ENCODE peak calls at places on chromosomes 1 and 21, in six cellular contexts. One of them, this sample, is unnamed.

GRCh38 chr1:3858231-3858981 is 1.1 kb downstream of the DFFB start:
- DNase-seq in AG08396: peak; percentile 32
- DNase-seq in GF-D8: peak; percentile 36
- DNase-seq in HuH-7: peak; percentile 32
- DNase-seq in M059J: peak; percentile 5
- DNase-seq in activated naive CD8-positive, alpha-beta T cell treated with anti-CD3 and anti-CD28 coated beads, Interleukin-2, amount 10 ng/mL, durations not matched to agents 7 days and 5 days: no peak
- DNase-seq in this sample: no peak

GRCh38 chr1:231153726-231154125 is 8.1 kb upstream of the TRIM67 start:
- DNase-seq in AG08396: no peak
- DNase-seq in GF-D8: no peak
- DNase-seq in HuH-7: no peak
- DNase-seq in M059J: no peak
- DNase-seq in activated naive CD8-positive, alpha-beta T cell treated with anti-CD3 and anti-CD28 coated beads, Interleukin-2, amount 10 ng/mL, durations not matched to agents 7 days and 5 days: no peak
- DNase-seq in this sample: no peak

GRCh38 chr1:19113362-19114092 is 96.5 kb downstream of the UBR4 start:
- DNase-seq in AG08396: peak; percentile 29
- DNase-seq in GF-D8: no peak
- DNase-seq in HuH-7: peak; percentile 62
- DNase-seq in M059J: peak; percentile 51
- DNase-seq in activated naive CD8-positive, alpha-beta T cell treated with anti-CD3 and anti-CD28 coated beads, Interleukin-2, amount 10 ng/mL, durations not matched to agents 7 days and 5 days: peak; percentile 41
- DNase-seq in this sample: no peak

GRCh38 chr1:233112184-233113008 is 162.0 kb downstream of the NTPCR start:
- DNase-seq in AG08396: no peak
- DNase-seq in GF-D8: no peak
- DNase-seq in HuH-7: no peak
- DNase-seq in M059J: peak; percentile 52
- DNase-seq in activated naive CD8-positive, alpha-beta T cell treated with anti-CD3 and anti-CD28 coated beads, Interleukin-2, amount 10 ng/mL, durations not matched to agents 7 days and 5 days: no peak
- DNase-seq in this sample: no peak

GRCh38 chr21:44462090-44462833 is 7.0 kb downstream of the LRRC3 start:
- DNase-seq in AG08396: no peak
- DNase-seq in GF-D8: no peak
- DNase-seq in HuH-7: no peak
- DNase-seq in M059J: no peak
- DNase-seq in activated naive CD8-positive, alpha-beta T cell treated with anti-CD3 and anti-CD28 coated beads, Interleukin-2, amount 10 ng/mL, durations not matched to agents 7 days and 5 days: no peak
- DNase-seq in this sample: no peak

GRCh38 chr1:43430831-43431230 is 22.9 kb downstream of the HYI start:
- DNase-seq in AG08396: no peak
- DNase-seq in GF-D8: no peak
- DNase-seq in HuH-7: no peak
- DNase-seq in M059J: no peak
- DNase-seq in activated naive CD8-positive, alpha-beta T cell treated with anti-CD3 and anti-CD28 coated beads, Interleukin-2, amount 10 ng/mL, durations not matched to agents 7 days and 5 days: no peak
- DNase-seq in this sample: no peak

GRCh38 chr1:4380564-4381168 is 273.7 kb upstream of the AJAP1 start:
- DNase-seq in AG08396: no peak
- DNase-seq in GF-D8: no peak
- DNase-seq in HuH-7: no peak
- DNase-seq in M059J: peak; percentile 67
- DNase-seq in activated naive CD8-positive, alpha-beta T cell treated with anti-CD3 and anti-CD28 coated beads, Interleukin-2, amount 10 ng/mL, durations not matched to agents 7 days and 5 days: no peak
- DNase-seq in this sample: no peak

GRCh38 chr1:170765712-170766330 is 101.9 kb downstream of the PRRX1 start:
- DNase-seq in AG08396: peak; percentile 38
- DNase-seq in GF-D8: no peak
- DNase-seq in HuH-7: no peak
- DNase-seq in M059J: peak; percentile 30
- DNase-seq in activated naive CD8-positive, alpha-beta T cell treated with anti-CD3 and anti-CD28 coated beads, Interleukin-2, amount 10 ng/mL, durations not matched to agents 7 days and 5 days: no peak
- DNase-seq in this sample: no peak

GRCh38 chr1:164836614-164837018 is 277.6 kb downstream of the PBX1 start:
- DNase-seq in AG08396: no peak
- DNase-seq in GF-D8: no peak
- DNase-seq in HuH-7: no peak
- DNase-seq in M059J: no peak
- DNase-seq in activated naive CD8-positive, alpha-beta T cell treated with anti-CD3 and anti-CD28 coated beads, Interleukin-2, amount 10 ng/mL, durations not matched to agents 7 days and 5 days: no peak
- DNase-seq in this sample: peak; percentile 19

GRCh38 chr1:54363925-54364324 is 42.3 kb downstream of the SSBP3 start:
- DNase-seq in AG08396: no peak
- DNase-seq in GF-D8: no peak
- DNase-seq in HuH-7: no peak
- DNase-seq in M059J: no peak
- DNase-seq in activated naive CD8-positive, alpha-beta T cell treated with anti-CD3 and anti-CD28 coated beads, Interleukin-2, amount 10 ng/mL, durations not matched to agents 7 days and 5 days: no peak
- DNase-seq in this sample: no peak

GRCh38 chr21:38733973-38734546 is 71.7 kb upstream of the ETS2 start:
- DNase-seq in AG08396: peak; percentile 79
- DNase-seq in GF-D8: peak; percentile 33
- DNase-seq in HuH-7: peak; percentile 74
- DNase-seq in M059J: peak; percentile 88
- DNase-seq in activated naive CD8-positive, alpha-beta T cell treated with anti-CD3 and anti-CD28 coated beads, Interleukin-2, amount 10 ng/mL, durations not matched to agents 7 days and 5 days: peak; percentile 80
- DNase-seq in this sample: peak; percentile 93

GRCh38 chr21:10521091-10521598 is at the start of gene TPTE:
- DNase-seq in AG08396: no peak
- DNase-seq in GF-D8: no peak
- DNase-seq in HuH-7: no peak
- DNase-seq in M059J: no peak
- DNase-seq in activated naive CD8-positive, alpha-beta T cell treated with anti-CD3 and anti-CD28 coated beads, Interleukin-2, amount 10 ng/mL, durations not matched to agents 7 days and 5 days: no peak
- DNase-seq in this sample: no peak

GRCh38 chr1:166383137-166383536 is 216.3 kb upstream of the FAM78B start:
- DNase-seq in AG08396: no peak
- DNase-seq in GF-D8: no peak
- DNase-seq in HuH-7: no peak
- DNase-seq in M059J: no peak
- DNase-seq in activated naive CD8-positive, alpha-beta T cell treated with anti-CD3 and anti-CD28 coated beads, Interleukin-2, amount 10 ng/mL, durations not matched to agents 7 days and 5 days: no peak
- DNase-seq in this sample: no peak

GRCh38 chr1:223460566-223461189 is 67.5 kb downstream of the CCDC185 start:
- DNase-seq in AG08396: no peak
- DNase-seq in GF-D8: no peak
- DNase-seq in HuH-7: no peak
- DNase-seq in M059J: no peak
- DNase-seq in activated naive CD8-positive, alpha-beta T cell treated with anti-CD3 and anti-CD28 coated beads, Interleukin-2, amount 10 ng/mL, durations not matched to agents 7 days and 5 days: no peak
- DNase-seq in this sample: no peak

GRCh38 chr1:69744381-69744780 is 176.7 kb downstream of the LRRC7 start:
- DNase-seq in AG08396: no peak
- DNase-seq in GF-D8: no peak
- DNase-seq in HuH-7: no peak
- DNase-seq in M059J: no peak
- DNase-seq in activated naive CD8-positive, alpha-beta T cell treated with anti-CD3 and anti-CD28 coated beads, Interleukin-2, amount 10 ng/mL, durations not matched to agents 7 days and 5 days: no peak
- DNase-seq in this sample: no peak

GRCh38 chr1:11321656-11322491 is 48.9 kb downstream of the UBIAD1 start:
- DNase-seq in AG08396: no peak
- DNase-seq in GF-D8: no peak
- DNase-seq in HuH-7: no peak
- DNase-seq in M059J: no peak
- DNase-seq in activated naive CD8-positive, alpha-beta T cell treated with anti-CD3 and anti-CD28 coated beads, Interleukin-2, amount 10 ng/mL, durations not matched to agents 7 days and 5 days: no peak
- DNase-seq in this sample: no peak

GRCh38 chr1:203858055-203858454 is 3.3 kb upstream of the SNRPE start:
- DNase-seq in AG08396: peak; percentile 55
- DNase-seq in GF-D8: no peak
- DNase-seq in HuH-7: no peak
- DNase-seq in M059J: peak; percentile 86
- DNase-seq in activated naive CD8-positive, alpha-beta T cell treated with anti-CD3 and anti-CD28 coated beads, Interleukin-2, amount 10 ng/mL, durations not matched to agents 7 days and 5 days: no peak
- DNase-seq in this sample: no peak

GRCh38 chr1:232221790-232222499 is 408.0 kb downstream of the SIPA1L2 start:
- DNase-seq in AG08396: no peak
- DNase-seq in GF-D8: no peak
- DNase-seq in HuH-7: no peak
- DNase-seq in M059J: peak; percentile 97
- DNase-seq in activated naive CD8-positive, alpha-beta T cell treated with anti-CD3 and anti-CD28 coated beads, Interleukin-2, amount 10 ng/mL, durations not matched to agents 7 days and 5 days: no peak
- DNase-seq in this sample: no peak

GRCh38 chr1:207867136-207868081 is 43.5 kb downstream of the CD34 start:
- DNase-seq in AG08396: peak; percentile 38
- DNase-seq in GF-D8: no peak
- DNase-seq in HuH-7: no peak
- DNase-seq in M059J: no peak
- DNase-seq in activated naive CD8-positive, alpha-beta T cell treated with anti-CD3 and anti-CD28 coated beads, Interleukin-2, amount 10 ng/mL, durations not matched to agents 7 days and 5 days: peak; percentile 59
- DNase-seq in this sample: peak; percentile 42

GRCh38 chr1:184935919-184936798 is 38.1 kb downstream of the NIBAN1 start:
- DNase-seq in AG08396: no peak
- DNase-seq in GF-D8: no peak
- DNase-seq in HuH-7: no peak
- DNase-seq in M059J: no peak
- DNase-seq in activated naive CD8-positive, alpha-beta T cell treated with anti-CD3 and anti-CD28 coated beads, Interleukin-2, amount 10 ng/mL, durations not matched to agents 7 days and 5 days: no peak
- DNase-seq in this sample: no peak

GRCh38 chr1:246761386-246761785 is 37.2 kb downstream of the SCCPDH start:
- DNase-seq in AG08396: no peak
- DNase-seq in GF-D8: no peak
- DNase-seq in HuH-7: no peak
- DNase-seq in M059J: no peak
- DNase-seq in activated naive CD8-positive, alpha-beta T cell treated with anti-CD3 and anti-CD28 coated beads, Interleukin-2, amount 10 ng/mL, durations not matched to agents 7 days and 5 days: no peak
- DNase-seq in this sample: no peak

GRCh38 chr1:43902058-43902831 is 31.4 kb upstream of the ARTN start:
- DNase-seq in AG08396: no peak
- DNase-seq in GF-D8: no peak
- DNase-seq in HuH-7: no peak
- DNase-seq in M059J: no peak
- DNase-seq in activated naive CD8-positive, alpha-beta T cell treated with anti-CD3 and anti-CD28 coated beads, Interleukin-2, amount 10 ng/mL, durations not matched to agents 7 days and 5 days: no peak
- DNase-seq in this sample: no peak

GRCh38 chr1:10561955-10562354 is 87.2 kb downstream of the PEX14 start:
- DNase-seq in AG08396: no peak
- DNase-seq in GF-D8: no peak
- DNase-seq in HuH-7: no peak
- DNase-seq in M059J: no peak
- DNase-seq in activated naive CD8-positive, alpha-beta T cell treated with anti-CD3 and anti-CD28 coated beads, Interleukin-2, amount 10 ng/mL, durations not matched to agents 7 days and 5 days: no peak
- DNase-seq in this sample: no peak

GRCh38 chr21:39321424-39321823 is 8.0 kb upstream of the BRWD1 start:
- DNase-seq in AG08396: no peak
- DNase-seq in GF-D8: no peak
- DNase-seq in HuH-7: no peak
- DNase-seq in M059J: peak; percentile 29
- DNase-seq in activated naive CD8-positive, alpha-beta T cell treated with anti-CD3 and anti-CD28 coated beads, Interleukin-2, amount 10 ng/mL, durations not matched to agents 7 days and 5 days: no peak
- DNase-seq in this sample: no peak

GRCh38 chr1:176766779-176767178 is 303.8 kb downstream of the PAPPA2 start:
- DNase-seq in AG08396: no peak
- DNase-seq in GF-D8: no peak
- DNase-seq in HuH-7: no peak
- DNase-seq in M059J: no peak
- DNase-seq in activated naive CD8-positive, alpha-beta T cell treated with anti-CD3 and anti-CD28 coated beads, Interleukin-2, amount 10 ng/mL, durations not matched to agents 7 days and 5 days: no peak
- DNase-seq in this sample: no peak

GRCh38 chr1:154386643-154387352 is 18.3 kb upstream of the IL6R start:
- DNase-seq in AG08396: no peak
- DNase-seq in GF-D8: no peak
- DNase-seq in HuH-7: no peak
- DNase-seq in M059J: no peak
- DNase-seq in activated naive CD8-positive, alpha-beta T cell treated with anti-CD3 and anti-CD28 coated beads, Interleukin-2, amount 10 ng/mL, durations not matched to agents 7 days and 5 days: peak; percentile 56
- DNase-seq in this sample: no peak

This sample was measured in heart right ventricle.